ENCODE peak calls at places on chromosomes 2 and 18, in six cellular contexts. One of them, this sample, is unnamed.
A peak's percentile ranks its signal among the peaks of the same experiment; 100 is the strongest.

GRCh38 chr18:23722646-23723045 is 33.4 kb downstream of the LAMA3 start:
- DNase-seq in ascending aorta: no peak
- DNase-seq in adrenal gland: no peak
- DNase-seq in CD4-positive, alpha-beta T cell: no peak
- DNase-seq in left ventricle myocardium inferior: no peak
- DNase-seq in A549: no peak
- DNase-seq in this sample: no peak

GRCh38 chr18:7608174-7608550 is 41.0 kb downstream of the PTPRM start:
- DNase-seq in A549: no peak
- DNase-seq in ascending aorta: no peak
- DNase-seq in adrenal gland: no peak
- DNase-seq in left ventricle myocardium inferior: no peak
- DNase-seq in CD4-positive, alpha-beta T cell: no peak
- DNase-seq in this sample: no peak

GRCh38 chr2:150144546-150145305 is 342.7 kb downstream of the RND3 start:
- DNase-seq in CD4-positive, alpha-beta T cell: no peak
- DNase-seq in A549: no peak
- DNase-seq in left ventricle myocardium inferior: no peak
- DNase-seq in adrenal gland: no peak
- DNase-seq in ascending aorta: no peak
- DNase-seq in this sample: no peak

GRCh38 chr18:58263055-58263732 is 219.2 kb downstream of the NEDD4L start:
- DNase-seq in A549: peak; percentile 37
- DNase-seq in left ventricle myocardium inferior: no peak
- DNase-seq in ascending aorta: no peak
- DNase-seq in CD4-positive, alpha-beta T cell: no peak
- DNase-seq in adrenal gland: no peak
- DNase-seq in this sample: no peak

GRCh38 chr2:86621290-86621943 is 2.2 kb downstream of the RNF103 start:
- DNase-seq in left ventricle myocardium inferior: no peak
- DNase-seq in adrenal gland: no peak
- DNase-seq in CD4-positive, alpha-beta T cell: no peak
- DNase-seq in ascending aorta: no peak
- DNase-seq in A549: no peak
- DNase-seq in this sample: no peak

GRCh38 chr2:69600425-69600824 is 43.1 kb downstream of the AAK1 start:
- DNase-seq in ascending aorta: no peak
- DNase-seq in A549: no peak
- DNase-seq in left ventricle myocardium inferior: no peak
- DNase-seq in CD4-positive, alpha-beta T cell: no peak
- DNase-seq in adrenal gland: no peak
- DNase-seq in this sample: no peak

GRCh38 chr2:76572981-76573380 is 862.3 kb upstream of the GCFC2 start:
- DNase-seq in CD4-positive, alpha-beta T cell: no peak
- DNase-seq in ascending aorta: no peak
- DNase-seq in A549: no peak
- DNase-seq in adrenal gland: no peak
- DNase-seq in left ventricle myocardium inferior: no peak
- DNase-seq in this sample: no peak

GRCh38 chr18:34915046-34915445 is 126.2 kb upstream of the MAPRE2 start:
- DNase-seq in A549: no peak
- DNase-seq in CD4-positive, alpha-beta T cell: no peak
- DNase-seq in adrenal gland: no peak
- DNase-seq in ascending aorta: no peak
- DNase-seq in left ventricle myocardium inferior: no peak
- DNase-seq in this sample: no peak

GRCh38 chr2:172249336-172249735 is 146.6 kb upstream of the DLX2 start:
- DNase-seq in CD4-positive, alpha-beta T cell: no peak
- DNase-seq in left ventricle myocardium inferior: no peak
- DNase-seq in A549: no peak
- DNase-seq in adrenal gland: no peak
- DNase-seq in ascending aorta: no peak
- DNase-seq in this sample: no peak

GRCh38 chr18:48959921-48960920 is 9.5 kb upstream of the SMAD7 start:
- DNase-seq in left ventricle myocardium inferior: no peak
- DNase-seq in A549: no peak
- DNase-seq in ascending aorta: no peak
- DNase-seq in CD4-positive, alpha-beta T cell: no peak
- DNase-seq in adrenal gland: no peak
- DNase-seq in this sample: no peak

GRCh38 chr2:128504242-128505149 is 185.8 kb upstream of the HS6ST1 start:
- DNase-seq in left ventricle myocardium inferior: no peak
- DNase-seq in adrenal gland: no peak
- DNase-seq in A549: no peak
- DNase-seq in ascending aorta: peak; percentile 50
- DNase-seq in CD4-positive, alpha-beta T cell: no peak
- DNase-seq in this sample: no peak

GRCh38 chr2:98648451-98648850 is 40.1 kb downstream of the UNC50 start:
- DNase-seq in left ventricle myocardium inferior: no peak
- DNase-seq in ascending aorta: no peak
- DNase-seq in A549: no peak
- DNase-seq in adrenal gland: no peak
- DNase-seq in CD4-positive, alpha-beta T cell: no peak
- DNase-seq in this sample: no peak

GRCh38 chr2:126731353-126731752 is 75.4 kb downstream of the GYPC start:
- DNase-seq in A549: no peak
- DNase-seq in ascending aorta: no peak
- DNase-seq in CD4-positive, alpha-beta T cell: no peak
- DNase-seq in left ventricle myocardium inferior: no peak
- DNase-seq in adrenal gland: no peak
- DNase-seq in this sample: no peak

GRCh38 chr2:26561376-26561775 is 79.8 kb downstream of the CIB4 start:
- DNase-seq in ascending aorta: peak; percentile 44
- DNase-seq in CD4-positive, alpha-beta T cell: no peak
- DNase-seq in left ventricle myocardium inferior: no peak
- DNase-seq in A549: no peak
- DNase-seq in adrenal gland: no peak
- DNase-seq in this sample: no peak

GRCh38 chr2:222424729-222425671 is 657 bp downstream of the SGPP2 start:
- DNase-seq in left ventricle myocardium inferior: peak; percentile 28
- DNase-seq in A549: no peak
- DNase-seq in adrenal gland: peak; percentile 41
- DNase-seq in CD4-positive, alpha-beta T cell: no peak
- DNase-seq in ascending aorta: no peak
- DNase-seq in this sample: no peak

GRCh38 chr18:48929951-48930713 is 20.6 kb downstream of the SMAD7 start:
- DNase-seq in CD4-positive, alpha-beta T cell: no peak
- DNase-seq in left ventricle myocardium inferior: no peak
- DNase-seq in ascending aorta: no peak
- DNase-seq in A549: peak; percentile 92
- DNase-seq in adrenal gland: peak; percentile 46
- DNase-seq in this sample: no peak

GRCh38 chr2:44168684-44169154 is at the start of gene PPM1B:
- DNase-seq in A549: no peak
- DNase-seq in left ventricle myocardium inferior: peak; percentile 100
- DNase-seq in ascending aorta: peak; percentile 100
- DNase-seq in adrenal gland: peak; percentile 100
- DNase-seq in CD4-positive, alpha-beta T cell: peak; percentile 99
- DNase-seq in this sample: no peak

GRCh38 chr2:10228611-10229365 is 73.9 kb upstream of the HPCAL1 start:
- DNase-seq in adrenal gland: no peak
- DNase-seq in left ventricle myocardium inferior: no peak
- DNase-seq in ascending aorta: peak; percentile 37
- DNase-seq in CD4-positive, alpha-beta T cell: no peak
- DNase-seq in A549: no peak
- DNase-seq in this sample: no peak

GRCh38 chr2:23387221-23387550 is 2.2 kb downstream of the KLHL29 start:
- DNase-seq in adrenal gland: no peak
- DNase-seq in CD4-positive, alpha-beta T cell: no peak
- DNase-seq in A549: no peak
- DNase-seq in left ventricle myocardium inferior: no peak
- DNase-seq in ascending aorta: no peak
- DNase-seq in this sample: no peak

GRCh38 chr2:105541189-105542050 is 142.6 kb upstream of the FHL2 start:
- DNase-seq in CD4-positive, alpha-beta T cell: no peak
- DNase-seq in left ventricle myocardium inferior: no peak
- DNase-seq in adrenal gland: no peak
- DNase-seq in A549: no peak
- DNase-seq in ascending aorta: no peak
- DNase-seq in this sample: no peak

GRCh38 chr2:18991177-18992168 is 366.9 kb downstream of the OSR1 start:
- DNase-seq in A549: peak; percentile 86
- DNase-seq in adrenal gland: peak; percentile 35
- DNase-seq in ascending aorta: peak; percentile 79
- DNase-seq in CD4-positive, alpha-beta T cell: no peak
- DNase-seq in left ventricle myocardium inferior: peak; percentile 31
- DNase-seq in this sample: no peak

GRCh38 chr2:34806396-34806795 is 1207.3 kb upstream of the FAM98A start:
- DNase-seq in adrenal gland: no peak
- DNase-seq in A549: no peak
- DNase-seq in ascending aorta: no peak
- DNase-seq in left ventricle myocardium inferior: no peak
- DNase-seq in CD4-positive, alpha-beta T cell: no peak
- DNase-seq in this sample: no peak

GRCh38 chr2:1676091-1676912 is 68.0 kb downstream of the PXDN start:
- DNase-seq in adrenal gland: no peak
- DNase-seq in A549: no peak
- DNase-seq in ascending aorta: no peak
- DNase-seq in left ventricle myocardium inferior: no peak
- DNase-seq in CD4-positive, alpha-beta T cell: no peak
- DNase-seq in this sample: no peak

GRCh38 chr2:236572482-236572881 is 2.9 kb downstream of the ACKR3 start:
- DNase-seq in adrenal gland: no peak
- DNase-seq in A549: no peak
- DNase-seq in CD4-positive, alpha-beta T cell: no peak
- DNase-seq in left ventricle myocardium inferior: peak; percentile 61
- DNase-seq in ascending aorta: peak; percentile 73
- DNase-seq in this sample: no peak

GRCh38 chr2:45649855-45650806 is 1.3 kb upstream of the PRKCE start:
- DNase-seq in CD4-positive, alpha-beta T cell: peak; percentile 43
- DNase-seq in A549: peak; percentile 55
- DNase-seq in adrenal gland: peak; percentile 82
- DNase-seq in ascending aorta: peak; percentile 85
- DNase-seq in left ventricle myocardium inferior: peak; percentile 86
- DNase-seq in this sample: peak; percentile 19

GRCh38 chr2:197804758-197805597 is 585 bp downstream of the PLCL1 start:
- DNase-seq in ascending aorta: peak; percentile 71
- DNase-seq in CD4-positive, alpha-beta T cell: peak; percentile 25
- DNase-seq in adrenal gland: peak; percentile 39
- DNase-seq in left ventricle myocardium inferior: peak; percentile 22
- DNase-seq in A549: no peak
- DNase-seq in this sample: peak; percentile 26
- H3K27ac ChIP-seq in ascending aorta: peak overlapping the region; percentile 96
- H3K27ac ChIP-seq in CD4-positive, alpha-beta T cell: peak overlapping the region; percentile 68
- H3K27ac ChIP-seq in adrenal gland: peak overlapping the region; percentile 63
- H3K27ac ChIP-seq in left ventricle myocardium inferior: peak overlapping the region; percentile 85
- H3K27ac ChIP-seq in A549: no peak overlapping the region
- H3K27ac ChIP-seq in this sample: peak overlapping the region; percentile 85

DNA sequence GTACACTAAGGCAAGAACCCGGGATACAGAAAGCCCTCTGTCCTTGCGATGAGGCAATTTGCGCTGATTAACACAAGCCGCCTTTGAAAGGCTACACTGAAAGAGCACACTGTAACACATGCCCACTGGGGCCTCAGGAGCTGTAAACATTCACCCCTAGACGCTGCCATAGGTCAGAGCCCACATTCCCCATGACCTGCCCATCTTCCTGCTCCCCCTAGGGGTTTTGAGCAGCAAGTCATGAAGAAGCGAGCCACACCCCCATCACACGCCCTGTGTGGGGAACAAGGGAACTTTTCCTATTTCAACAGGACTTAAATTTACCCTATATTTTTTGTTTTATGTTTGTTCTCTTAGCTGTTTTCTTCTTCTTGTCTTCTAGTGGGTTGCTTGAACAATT is 47.8 kb upstream of the SLC4A10 start:
- DNase-seq in CD4-positive, alpha-beta T cell: no peak
- DNase-seq in left ventricle myocardium inferior: no peak
- DNase-seq in ascending aorta: no peak
- DNase-seq in adrenal gland: no peak
- DNase-seq in A549: peak; percentile 42
- DNase-seq in this sample: no peak
- TF ChIP-seq CTCF in CD4-positive, alpha-beta T cell: no peak
- TF ChIP-seq CTCF in left ventricle myocardium inferior: no peak
- TF ChIP-seq CTCF in ascending aorta: no peak
- TF ChIP-seq CTCF in adrenal gland: no peak
- TF ChIP-seq CTCF in A549: no peak
- TF ChIP-seq CTCF in this sample: no peak

DNA sequence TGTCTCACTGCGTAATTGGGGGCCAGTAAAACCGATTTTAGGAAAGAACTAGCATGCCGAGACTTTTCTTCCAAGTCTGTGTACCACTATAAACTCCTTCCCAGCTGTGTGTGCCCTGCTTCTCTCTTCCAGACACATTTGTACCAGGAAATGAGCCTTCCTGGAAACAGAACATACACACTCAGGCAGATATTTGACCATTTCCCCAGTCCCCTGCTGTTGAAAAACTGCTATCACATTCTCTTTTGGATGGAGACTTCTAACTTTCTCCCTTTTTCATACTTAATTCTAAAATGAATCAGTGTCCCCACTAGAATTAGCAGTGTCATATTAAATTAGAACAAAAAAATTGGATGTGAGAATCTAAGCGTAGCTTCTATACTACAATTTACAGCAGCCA is 20.2 kb downstream of the DSG4 start:
- DNase-seq in A549: no peak
- DNase-seq in CD4-positive, alpha-beta T cell: no peak
- DNase-seq in left ventricle myocardium inferior: no peak
- DNase-seq in adrenal gland: no peak
- DNase-seq in ascending aorta: no peak
- DNase-seq in this sample: no peak
- H3K27ac ChIP-seq in A549: no peak overlapping the region
- H3K27ac ChIP-seq in CD4-positive, alpha-beta T cell: no peak overlapping the region
- H3K27ac ChIP-seq in left ventricle myocardium inferior: peak overlapping the region; percentile 77
- H3K27ac ChIP-seq in adrenal gland: no peak overlapping the region
- H3K27ac ChIP-seq in ascending aorta: no peak overlapping the region
- H3K27ac ChIP-seq in this sample: no peak overlapping the region

GRCh38 chr2:219835493-219835892 is 208.1 kb downstream of the SLC4A3 start:
- DNase-seq in ascending aorta: no peak
- DNase-seq in left ventricle myocardium inferior: no peak
- DNase-seq in CD4-positive, alpha-beta T cell: no peak
- DNase-seq in A549: no peak
- DNase-seq in adrenal gland: no peak
- DNase-seq in this sample: no peak

GRCh38 chr2:219831957-219832356 is 204.5 kb downstream of the SLC4A3 start:
- DNase-seq in A549: no peak
- DNase-seq in adrenal gland: no peak
- DNase-seq in CD4-positive, alpha-beta T cell: no peak
- DNase-seq in ascending aorta: no peak
- DNase-seq in left ventricle myocardium inferior: no peak
- DNase-seq in this sample: no peak

GRCh38 chr2:219832904-219833303 is 205.5 kb downstream of the SLC4A3 start:
- DNase-seq in A549: no peak
- DNase-seq in CD4-positive, alpha-beta T cell: no peak
- DNase-seq in ascending aorta: no peak
- DNase-seq in left ventricle myocardium inferior: no peak
- DNase-seq in adrenal gland: no peak
- DNase-seq in this sample: no peak

DNA sequence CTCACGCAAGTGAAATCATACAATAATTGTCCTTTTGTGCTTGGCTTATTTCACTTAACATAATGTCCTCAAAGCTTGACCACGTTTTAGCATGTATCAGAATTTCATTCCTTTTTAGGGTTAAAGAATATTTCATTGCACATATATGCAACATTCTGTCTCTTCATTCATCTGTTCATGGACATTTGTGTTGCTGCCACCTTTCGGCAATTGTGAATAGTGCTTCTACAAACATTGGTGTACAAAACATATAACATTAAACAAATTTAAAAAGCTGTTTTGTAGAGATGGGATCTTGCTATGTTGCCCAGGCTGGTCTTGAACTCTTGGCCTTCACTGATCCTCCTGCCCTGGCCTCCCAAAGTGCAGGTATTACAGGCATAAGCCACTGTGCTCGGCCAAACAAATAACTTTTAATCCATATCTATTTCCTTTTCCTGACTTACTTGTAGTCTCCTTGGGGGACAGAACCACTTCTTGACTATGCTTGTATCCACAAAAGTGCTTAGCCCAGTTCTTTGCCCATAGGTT is 209.3 kb downstream of the SLC4A3 start:
- DNase-seq in CD4-positive, alpha-beta T cell: no peak
- DNase-seq in left ventricle myocardium inferior: no peak
- DNase-seq in A549: peak; percentile 47
- DNase-seq in adrenal gland: no peak
- DNase-seq in ascending aorta: no peak
- DNase-seq in this sample: no peak
- TF ChIP-seq CTCF in CD4-positive, alpha-beta T cell: no peak
- TF ChIP-seq CTCF in left ventricle myocardium inferior: peak; percentile 62
- TF ChIP-seq CTCF in A549: peak; percentile 55
- TF ChIP-seq CTCF in adrenal gland: peak; percentile 36
- TF ChIP-seq CTCF in ascending aorta: peak; percentile 11
- TF ChIP-seq CTCF in this sample: peak; percentile 14